ENCODE peak calls at places on chromosomes 12 and 14, in seven cellular contexts. F is mesendoderm, H is H9, V is IMR-90, C is mesenchymal stem cell, D is trophoblast cell, G is neuronal stem cell. N is an unnamed sample.

GRCh38 chr12:64085996-64086395 is 136.1 kb downstream of the KICS2 start:
- DNase-seq in F (no peak), H (no peak), D (no peak), V (peak; percentile 23), C (no peak), G (no peak), N (no peak)

GRCh38 chr12:121872546-121873223 is 14.0 kb upstream of the HPD start:
- DNase-seq in H (no peak), C (peak; percentile 97), V (peak; percentile 99), D (no peak), F (no peak), G (no peak), N (no peak)

GRCh38 chr12:20097561-20097960 is 270.8 kb upstream of the PDE3A start:
- DNase-seq in V (peak; percentile 75), D (no peak), H (no peak), F (no peak), G (no peak), C (peak; percentile 69), N (no peak)

GRCh38 chr14:41062826-41063225 is 543.9 kb upstream of the LRFN5 start:
- DNase-seq in C (peak; percentile 1), V (peak; percentile 0), G (no peak), D (no peak), F (no peak), H (no peak), N (no peak)

GRCh38 chr12:124665516-124665915 is 98.1 kb upstream of the NCOR2 start:
- DNase-seq in F (peak; percentile 76), H (no peak), G (no peak), D (peak; percentile 79), V (peak; percentile 63), C (peak; percentile 63), N (no peak)

GRCh38 chr12:44000309-44000952 is 164.6 kb downstream of the TMEM117 start:
- DNase-seq in F (peak; percentile 84), V (peak; percentile 31), C (peak; percentile 44), D (peak; percentile 24), H (peak; percentile 86), G (peak; percentile 30), N (peak; percentile 56)

GRCh38 chr14:89237923-89238529 is 179.0 kb downstream of the FOXN3 start:
- DNase-seq in H (peak; percentile 51), D (no peak), F (peak; percentile 60), C (no peak), V (peak; percentile 19), G (no peak), N (no peak)

GRCh38 chr12:50568338-50569155 is 63.8 kb downstream of the DIP2B start:
- DNase-seq in G (no peak), F (no peak), C (peak; percentile 53), H (no peak), D (no peak), V (peak; percentile 39), N (no peak)

GRCh38 chr12:99213047-99213446 is 434.5 kb upstream of the GARIN6 start:
- DNase-seq in H (no peak), C (no peak), D (no peak), V (no peak), F (no peak), G (no peak), N (no peak)

GRCh38 chr14:51219473-51220448 is 20.3 kb upstream of the TMX1 start:
- DNase-seq in V (peak; percentile 54), D (no peak), H (no peak), C (peak; percentile 35), F (peak; percentile 36), G (no peak), N (no peak)

GRCh38 chr12:53955036-53955775 is 503 bp downstream of the HOXC12 start:
- DNase-seq in F (no peak), H (no peak), C (no peak), D (no peak), G (no peak), V (no peak), N (no peak)

GRCh38 chr14:34262511-34262910 is 199.5 kb downstream of the SPTSSA start:
- DNase-seq in H (no peak), G (no peak), V (no peak), C (no peak), F (no peak), D (no peak), N (no peak)

GRCh38 chr14:75184447-75184846 is 8.0 kb upstream of the TMED10 start:
- DNase-seq in D (no peak), G (no peak), V (peak; percentile 57), F (no peak), H (no peak), C (peak; percentile 48), N (no peak)

GRCh38 chr12:119664642-119665041 is 3.3 kb upstream of the PRKAB1 start:
- DNase-seq in F (no peak), V (no peak), D (no peak), G (no peak), H (no peak), C (no peak), N (no peak)

GRCh38 chr12:122184522-122184921 is 1.6 kb downstream of the LRRC43 start:
- DNase-seq in C (no peak), D (no peak), G (no peak), H (no peak), V (no peak), F (no peak), N (no peak)

GRCh38 chr12:55717397-55718007 is 1.7 kb downstream of the BLOC1S1 start:
- DNase-seq in F (peak; percentile 74), C (peak; percentile 77), G (no peak), D (no peak), H (no peak), V (peak; percentile 86), N (no peak)

GRCh38 chr14:92848941-92849340 is 54.8 kb downstream of the GOLGA5 start:
- DNase-seq in G (no peak), V (no peak), H (no peak), D (no peak), F (no peak), C (no peak), N (no peak)

GRCh38 chr12:89650239-89650638 is 58.4 kb downstream of the ATP2B1 start:
- DNase-seq in F (no peak), C (no peak), H (no peak), D (no peak), V (peak; percentile 5), G (no peak), N (no peak)

GRCh38 chr14:106844608-106845285 is 1318.4 kb downstream of the TMEM121 start:
- DNase-seq in F (no peak), D (peak; percentile 48), G (no peak), H (no peak), V (no peak), C (no peak), N (no peak)

GRCh38 chr12:132777614-132778013 is 16.0 kb upstream of the ANKLE2 start:
- DNase-seq in C (no peak), F (no peak), V (no peak), G (no peak), D (no peak), H (no peak), N (no peak)

GRCh38 chr12:129902371-129903091 is 1.3 kb downstream of the TMEM132D start:
- DNase-seq in C (no peak), F (peak; percentile 54), G (no peak), V (no peak), H (peak; percentile 28), D (no peak), N (no peak)

GRCh38 chr12:125187148-125187733 is 122.0 kb downstream of the AACS start:
- DNase-seq in D (no peak), H (no peak), C (no peak), G (no peak), V (no peak), F (no peak), N (no peak)

GRCh38 chr14:50773632-50774541 is 57.1 kb downstream of the NIN start:
- DNase-seq in F (peak; percentile 75), C (peak; percentile 61), D (peak; percentile 7), V (peak; percentile 50), H (peak; percentile 72), G (peak; percentile 55), N (peak; percentile 38)

GRCh38 chr12:65509953-65510352 is 231.5 kb downstream of the MSRB3 start:
- DNase-seq in F (no peak), V (no peak), G (no peak), D (no peak), H (no peak), C (no peak), N (no peak)

DNA sequence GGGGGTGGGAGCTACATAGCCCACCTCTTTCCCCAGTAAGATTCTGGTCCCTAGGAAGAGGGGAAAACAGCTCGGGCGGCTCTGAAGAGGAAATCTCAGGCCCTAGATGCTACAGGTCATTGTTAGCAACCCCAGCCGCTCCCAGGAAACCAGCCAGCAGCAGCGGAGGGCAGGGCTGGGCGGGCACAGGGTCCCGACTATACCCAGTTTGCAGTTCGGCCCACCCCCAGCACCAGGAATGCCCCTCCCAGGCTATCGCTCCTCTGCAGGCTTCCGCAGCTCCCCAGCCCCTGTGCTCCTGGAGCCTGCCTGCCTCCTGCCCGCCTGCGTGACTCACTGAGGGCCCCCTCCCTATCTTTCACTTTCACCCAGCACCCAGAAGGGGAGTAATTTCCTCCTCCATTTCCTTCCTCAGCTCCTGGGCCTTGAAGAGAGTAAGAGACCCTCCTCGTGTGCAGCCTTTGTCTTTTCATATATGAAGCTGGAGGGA is 27.2 kb upstream of the PNMA1 start:
- DNase-seq in C (peak; percentile 87), G (no peak), F (peak; percentile 90), D (no peak), V (peak; percentile 66), H (peak; percentile 91), N (peak; percentile 74)
- H2BK5ac ChIP-seq in C (peak overlapping the region; percentile 71), G (no peak overlapping the region), F (no peak overlapping the region), D (peak overlapping the region; percentile 54), V (peak overlapping the region; percentile 80), H (no peak overlapping the region), N (peak overlapping the region; percentile 92)

GRCh38 chr14:100498068-100498467 is 89.1 kb downstream of the BEGAIN start:
- DNase-seq in H (no peak), F (no peak), V (no peak), D (no peak), G (no peak), C (no peak), N (no peak)
- H2BK5ac ChIP-seq in H (no peak overlapping the region), F (no peak overlapping the region), V (no peak overlapping the region), D (no peak overlapping the region), G (no peak overlapping the region), C (no peak overlapping the region), N (no peak overlapping the region)

DNA sequence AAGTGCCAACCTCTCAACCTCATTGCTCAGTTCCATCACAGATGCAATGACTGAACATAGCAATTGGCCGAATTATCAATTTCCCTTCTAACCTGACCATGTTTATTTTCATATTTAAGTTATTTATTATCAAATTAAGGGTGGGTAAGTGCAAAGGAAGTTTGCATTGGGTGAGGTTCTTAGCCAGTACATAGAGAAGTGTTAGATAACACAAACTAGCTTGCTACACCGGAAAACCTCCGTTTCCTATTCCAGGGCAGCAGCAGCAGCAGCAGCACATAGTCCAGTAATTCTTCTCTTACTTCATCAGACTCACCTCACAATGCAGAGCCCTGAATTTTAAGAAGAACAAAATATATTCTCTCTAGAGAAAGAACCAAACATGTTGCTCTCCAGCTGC is 200.5 kb upstream of the OR4E1 start:
- DNase-seq in G (no peak), H (no peak), C (no peak), D (no peak), F (no peak), V (no peak), N (no peak)
- H2BK5ac ChIP-seq in G (no peak overlapping the region), H (no peak overlapping the region), C (no peak overlapping the region), D (no peak overlapping the region), F (no peak overlapping the region), V (no peak overlapping the region), N (no peak overlapping the region)

DNA sequence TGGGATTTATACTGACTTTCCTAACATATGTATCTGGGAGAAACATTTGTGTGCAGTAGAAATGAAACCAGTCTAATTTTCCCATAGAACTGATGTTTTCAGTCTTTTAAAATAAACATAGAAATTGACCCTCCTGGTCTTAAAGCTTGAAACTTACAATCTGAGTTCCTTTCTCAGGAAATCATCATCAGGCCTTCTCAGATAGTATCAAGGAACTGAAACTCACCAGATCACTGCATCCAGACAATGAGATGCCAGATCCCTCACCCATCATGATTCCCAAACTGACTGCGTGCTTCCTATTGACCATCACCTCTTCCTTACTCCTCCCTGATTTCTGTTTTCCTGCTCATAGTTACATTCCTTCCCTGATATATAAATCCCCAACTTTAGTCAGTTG is 195.0 kb upstream of the AMIGO2 start:
- DNase-seq in F (no peak), H (no peak), C (no peak), D (no peak), V (peak; percentile 37), G (no peak), N (no peak)
- H2BK5ac ChIP-seq in F (no peak overlapping the region), H (no peak overlapping the region), C (no peak overlapping the region), D (no peak overlapping the region), V (no peak overlapping the region), G (no peak overlapping the region), N (no peak overlapping the region)

N was measured in H1.